ENCODE peak calls at places on chromosomes 16 and 17, in nine cellular contexts. H is activated B cell treated with CpG ODN at 0.5 μM for 24 hours, I is cardiac fibroblast, S is A549, E is foreskin fibroblast, U is HFF-Myc, F is thoracic aorta, T is tibial artery, J is psoas muscle. K is an unnamed sample.

GRCh38 chr16:1929578-1930337 is 11.5 kb upstream of the HS3ST6 start:
- DNase-seq in E (peak), F (peak), I (peak), S (peak), T (peak), J (peak), U (no peak), H (peak), K (peak)

GRCh38 chr17:30229012-30229411 is 6.5 kb downstream of the SLC6A4 start:
- DNase-seq in H (no peak), U (no peak), J (no peak), E (peak), S (no peak), I (no peak), T (no peak), F (no peak), K (no peak)

GRCh38 chr16:87586201-87586782 is 16.0 kb upstream of the JPH3 start:
- DNase-seq in U (no peak), S (no peak), J (no peak), I (peak), F (no peak), T (no peak), E (no peak), H (no peak), K (no peak)

GRCh38 chr17:82237746-82238561 is 9.1 kb downstream of the SLC16A3 start:
- DNase-seq in I (no peak), U (no peak), J (peak), T (peak), H (no peak), E (peak), F (no peak), S (no peak), K (no peak)

GRCh38 chr17:70581459-70581858 is 412.1 kb downstream of the KCNJ2 start:
- DNase-seq in E (no peak), U (no peak), I (no peak), H (no peak), J (no peak), F (no peak), S (no peak), T (no peak), K (no peak)

GRCh38 chr17:70314096-70314495 is 144.8 kb downstream of the KCNJ2 start:
- DNase-seq in J (no peak), H (no peak), I (peak), E (peak), S (no peak), F (no peak), T (no peak), U (no peak), K (no peak)

GRCh38 chr16:31094088-31094423 is 541 bp downstream of the VKORC1 start:
- DNase-seq in E (peak), U (no peak), T (no peak), S (no peak), J (no peak), H (no peak), I (peak), F (no peak), K (no peak)

GRCh38 chr17:61540870-61541269 is 50.1 kb downstream of the NACA2 start:
- DNase-seq in E (no peak), U (no peak), I (no peak), F (no peak), J (no peak), S (no peak), T (no peak), H (no peak), K (no peak)

GRCh38 chr17:18071751-18072150 is 16.0 kb upstream of the DRG2 start:
- DNase-seq in H (no peak), S (no peak), T (no peak), J (no peak), U (no peak), E (no peak), I (no peak), F (no peak), K (no peak)

GRCh38 chr16:15639061-15639568 is 3.8 kb downstream of the MARF1 start:
- DNase-seq in S (no peak), E (no peak), T (no peak), J (no peak), U (no peak), H (no peak), F (no peak), I (no peak), K (no peak)

GRCh38 chr16:20089246-20089965 is 15.7 kb upstream of the GPR139 start:
- DNase-seq in E (no peak), H (no peak), T (no peak), I (no peak), F (no peak), J (no peak), S (no peak), U (no peak), K (no peak)

GRCh38 chr17:78425429-78425828 is 47.0 kb downstream of the PGS1 start:
- DNase-seq in T (no peak), S (no peak), I (no peak), U (no peak), J (no peak), F (no peak), E (no peak), H (no peak), K (no peak)

GRCh38 chr16:69709456-69710084 is 16.8 kb downstream of the NQO1 start:
- DNase-seq in U (peak), T (peak), J (no peak), H (no peak), I (peak), F (no peak), E (peak), S (peak), K (peak)

GRCh38 chr17:39624313-39624712 is 2.4 kb upstream of the PPP1R1B start:
- DNase-seq in J (no peak), F (no peak), I (no peak), S (no peak), H (no peak), E (no peak), T (no peak), U (no peak), K (no peak)

GRCh38 chr17:70569131-70569530 is 399.8 kb downstream of the KCNJ2 start:
- DNase-seq in T (no peak), S (no peak), I (no peak), E (no peak), J (no peak), U (no peak), F (no peak), H (no peak), K (no peak)

GRCh38 chr17:58556833-58557250 is 42.4 kb upstream of the MTMR4 start:
- DNase-seq in J (no peak), H (no peak), S (no peak), T (no peak), F (no peak), E (no peak), U (no peak), I (no peak), K (no peak)

GRCh38 chr16:31487720-31488629 is 5.1 kb downstream of the SLC5A2 start:
- DNase-seq in E (peak), I (no peak), T (no peak), U (no peak), H (peak), S (peak), F (no peak), J (peak), K (no peak)

GRCh38 chr16:86562356-86562755 is 4.3 kb upstream of the FOXC2 start:
- DNase-seq in E (no peak), J (no peak), F (no peak), U (no peak), H (no peak), I (no peak), S (no peak), T (peak), K (no peak)

GRCh38 chr16:19410435-19411153 is 7.1 kb upstream of the TMC5 start:
- DNase-seq in U (no peak), J (no peak), T (no peak), F (no peak), S (peak), I (no peak), H (peak), E (peak), K (no peak)

GRCh38 chr17:51588063-51588462 is 327.7 kb downstream of the UTP18 start:
- DNase-seq in T (no peak), H (no peak), S (no peak), E (no peak), J (no peak), F (no peak), U (no peak), I (no peak), K (no peak)

GRCh38 chr16:969508-970378 is 1.0 kb downstream of the LMF1 start:
- DNase-seq in E (peak), J (peak), S (no peak), T (no peak), U (no peak), I (peak), H (no peak), F (no peak), K (no peak)

GRCh38 chr17:68591583-68591982 is 9.6 kb downstream of the FAM20A start:
- DNase-seq in T (no peak), J (peak), H (no peak), F (no peak), U (no peak), E (no peak), S (no peak), I (no peak), K (no peak)

GRCh38 chr16:50736448-50736847 is 5.4 kb upstream of the CYLD start:
- DNase-seq in U (no peak), J (no peak), S (no peak), I (no peak), E (no peak), F (no peak), H (no peak), T (no peak), K (no peak)

GRCh38 chr16:3611145-3611977 is at the start of gene SLX4:
- DNase-seq in J (peak), E (peak), F (peak), H (peak), I (peak), U (peak), T (peak), S (peak), K (peak)

GRCh38 chr17:57624390-57624789 is 120.7 kb downstream of the CCDC182 start:
- DNase-seq in F (no peak), S (no peak), U (no peak), J (no peak), T (peak), I (no peak), H (no peak), E (no peak), K (no peak)

GRCh38 chr17:44376124-44376523 is 12.5 kb upstream of the FAM171A2 start:
- DNase-seq in J (peak), T (no peak), H (no peak), I (peak), S (no peak), U (no peak), F (no peak), E (peak), K (no peak)

GRCh38 chr17:81210466-81210865 is 12.3 kb downstream of the CEP131 start:
- DNase-seq in F (no peak), U (no peak), I (no peak), H (no peak), S (no peak), T (no peak), J (no peak), E (no peak), K (no peak)

GRCh38 chr17:81208651-81209050 is 14.1 kb downstream of the CEP131 start:
- DNase-seq in H (no peak), F (no peak), E (no peak), I (no peak), S (no peak), T (no peak), U (no peak), J (no peak), K (no peak)

GRCh38 chr17:81209141-81209540 is 13.6 kb downstream of the CEP131 start:
- DNase-seq in T (no peak), J (no peak), U (no peak), E (no peak), S (no peak), I (no peak), H (no peak), F (no peak), K (no peak)

GRCh38 chr17:81212365-81212764 is 10.4 kb downstream of the CEP131 start:
- DNase-seq in I (no peak), H (no peak), T (no peak), F (no peak), J (no peak), S (no peak), U (no peak), E (no peak), K (no peak)

GRCh38 chr17:81210868-81211267 is 11.9 kb downstream of the CEP131 start:
- DNase-seq in J (no peak), H (no peak), T (no peak), U (no peak), S (no peak), I (peak), E (no peak), F (no peak), K (no peak)
- TF ChIP-seq CTCF in J (no peak), H (no peak), T (no peak), U (no peak), S (no peak), I (no peak), E (no peak), F (no peak), K (no peak)

DNA sequence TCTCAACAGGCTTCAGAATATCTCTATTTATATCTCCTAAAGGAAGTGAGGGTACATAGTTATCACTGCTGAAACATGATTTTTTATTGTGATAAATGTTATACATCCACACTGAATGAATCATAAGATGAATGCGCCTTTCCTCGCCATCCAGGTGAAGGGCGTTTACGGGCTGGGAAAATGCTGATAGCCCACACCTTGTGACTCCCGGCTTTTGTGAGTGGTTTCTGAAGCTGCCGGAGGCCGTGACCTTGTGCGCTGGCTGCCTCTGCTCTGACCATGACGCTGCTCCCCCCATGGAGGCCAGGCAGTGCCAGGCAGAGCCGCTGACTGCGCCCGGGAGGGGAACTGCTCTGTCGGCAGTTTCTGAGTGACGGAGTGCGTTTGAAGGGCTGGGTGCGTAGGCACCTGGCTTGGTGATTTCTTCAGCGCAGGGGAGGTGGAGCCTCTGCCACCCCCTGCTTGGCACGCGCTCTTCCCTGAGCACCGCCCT is 97.2 kb downstream of the RAP1GAP2 start:
- DNase-seq in H (no peak), I (no peak), S (no peak), T (no peak), F (no peak), J (no peak), E (no peak), U (no peak), K (no peak)
- TF ChIP-seq CTCF in H (no peak), I (no peak), S (no peak), T (no peak), F (no peak), J (no peak), E (no peak), U (no peak), K (no peak)

GRCh38 chr16:67868290-67868689 is 4.6 kb upstream of the EDC4 start:
- DNase-seq in H (no peak), U (no peak), I (no peak), E (no peak), J (no peak), F (no peak), T (no peak), S (no peak), K (no peak)

GRCh38 chr16:67862623-67863583 is 9.9 kb upstream of the EDC4 start:
- DNase-seq in F (peak), J (peak), H (no peak), T (peak), U (no peak), I (peak), E (peak), S (no peak), K (peak)

GRCh38 chr16:67864594-67864993 is 8.3 kb upstream of the EDC4 start:
- DNase-seq in F (no peak), T (no peak), J (no peak), U (no peak), E (no peak), I (no peak), S (no peak), H (no peak), K (no peak)

GRCh38 chr16:67861877-67862276 is 11.0 kb upstream of the EDC4 start:
- DNase-seq in J (no peak), I (no peak), T (no peak), E (no peak), H (no peak), S (no peak), U (no peak), F (no peak), K (no peak)

DNA sequence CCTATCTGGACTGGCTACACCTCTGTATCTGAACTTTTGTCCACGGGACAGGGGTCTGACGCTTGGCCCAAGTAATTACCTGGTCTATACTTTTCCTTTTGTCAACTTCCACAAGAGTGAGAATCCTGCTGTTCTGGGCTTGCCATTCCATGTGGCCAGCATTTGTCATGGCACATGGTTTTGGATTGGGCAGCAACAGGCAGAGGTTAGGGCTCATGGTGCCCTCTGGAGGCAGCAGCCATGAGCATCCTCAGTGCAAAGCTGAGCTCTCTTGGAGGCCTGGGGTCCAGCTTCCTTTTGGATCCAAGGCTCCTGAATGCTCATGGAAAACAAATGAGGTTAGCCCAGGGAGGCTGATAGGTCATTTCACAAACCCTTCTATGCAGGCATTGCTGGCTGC is 7.5 kb upstream of the EDC4 start:
- DNase-seq in S (peak), U (no peak), E (peak), F (no peak), H (no peak), T (no peak), J (peak), I (peak), K (peak)
- TF ChIP-seq CTCF in S (peak), U (peak), E (peak), F (no peak), H (no peak), T (no peak), J (no peak), I (peak), K (peak)

GRCh38 chr16:84952335-84953050 is 58.8 kb downstream of the ZDHHC7 start:
- DNase-seq in T (peak), S (peak), H (peak), J (peak), E (peak), U (peak), F (peak), I (peak), K (peak)
- TF ChIP-seq CTCF in T (peak), S (peak), H (peak), J (peak), E (peak), U (peak), F (peak), I (peak), K (peak)

DNA sequence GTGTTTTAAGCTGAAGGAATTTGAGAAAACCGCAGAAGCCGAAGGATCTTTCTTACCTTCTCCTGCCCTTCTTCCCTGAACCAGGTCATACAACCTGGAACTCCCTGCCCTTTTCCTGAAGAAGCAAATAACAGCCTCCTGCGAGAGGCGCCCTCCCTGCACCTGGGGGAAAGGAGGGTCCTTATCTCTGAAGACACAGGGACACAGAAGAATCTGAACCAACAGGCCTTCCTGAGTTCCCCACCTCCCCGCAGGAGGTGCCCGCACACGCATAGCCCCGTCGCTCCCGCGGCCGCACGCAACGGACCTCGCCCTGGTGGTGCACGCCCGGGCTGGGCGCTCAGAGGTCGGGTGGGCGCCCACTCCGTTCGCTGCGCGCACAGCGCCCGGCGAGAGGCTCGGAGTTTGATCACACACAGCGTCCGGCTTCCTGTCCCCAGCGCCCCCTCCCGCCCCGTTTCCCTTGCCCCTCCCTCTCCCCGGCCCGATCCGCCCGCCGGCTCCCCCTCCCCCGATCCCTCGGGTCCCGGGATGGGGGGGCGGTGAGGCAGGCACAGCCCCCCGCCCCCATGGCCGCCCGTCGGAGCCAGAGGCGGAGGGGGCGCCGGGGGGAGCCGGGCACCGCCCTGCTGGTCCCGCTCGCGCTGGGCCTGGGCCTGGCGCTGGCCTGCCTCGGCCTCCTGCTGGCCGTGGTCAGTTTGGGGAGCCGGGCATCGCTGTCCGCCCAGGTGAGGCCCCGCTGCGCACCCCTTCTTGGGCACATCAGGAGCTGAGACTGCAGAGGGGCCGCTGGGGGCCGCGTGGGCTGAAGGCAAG is at the start of gene TNFSF12:
- DNase-seq in T (peak), E (peak), F (no peak), U (no peak), I (peak), S (peak), H (peak), J (peak), K (no peak)
- TF ChIP-seq CTCF in T (peak), E (peak), F (peak), U (no peak), I (peak), S (peak), H (no peak), J (peak), K (peak)

GRCh38 chr16:57721765-57722499 is 13.6 kb upstream of the KATNB1 start:
- DNase-seq in E (no peak), U (no peak), F (no peak), I (no peak), T (no peak), H (no peak), J (no peak), S (no peak), K (no peak)
- TF ChIP-seq CTCF in E (no peak), U (no peak), F (no peak), I (no peak), T (no peak), H (no peak), J (no peak), S (no peak), K (no peak)

K was measured in HFFc6.